ENCODE peak calls at places on chromosome 4, in six cellular contexts. O is IMR-90, F is K562, G is GM12878, B is HCT116, K is HepG2. M is an unnamed sample.

GRCh38 chr4:85081196-85081595 is 114.7 kb upstream of the WDFY3 start:
- DNase-seq in O (no peak), F (no peak), G (no peak), B (no peak), K (no peak), M (no peak)

GRCh38 chr4:39151120-39151713 is 31.1 kb upstream of the WDR19 start:
- DNase-seq in O (peak; percentile 64), F (no peak), G (no peak), B (no peak), K (no peak), M (peak; percentile 9)

GRCh38 chr4:1296324-1297022 is 6.8 kb downstream of the MAEA start:
- DNase-seq in O (no peak), F (no peak), G (no peak), B (no peak), K (no peak), M (no peak)

GRCh38 chr4:16029329-16029728 is 54.5 kb downstream of the PROM1 start:
- DNase-seq in O (peak; percentile 79), F (no peak), G (no peak), B (no peak), K (peak; percentile 37), M (no peak)

GRCh38 chr4:21046121-21046520 is 345.9 kb downstream of the PACRGL start:
- DNase-seq in O (no peak), F (no peak), G (no peak), B (no peak), K (no peak), M (no peak)

GRCh38 chr4:97367878-97368277 is 775.4 kb downstream of the STPG2 start:
- DNase-seq in O (no peak), F (no peak), G (no peak), B (peak; percentile 83), K (no peak), M (no peak)

GRCh38 chr4:86939123-86939522 is 4.3 kb downstream of the AFF1 start:
- DNase-seq in O (no peak), F (no peak), G (no peak), B (no peak), K (no peak), M (no peak)

GRCh38 chr4:175298119-175298518 is 380.0 kb downstream of the ADAM29 start:
- DNase-seq in O (peak; percentile 74), F (no peak), G (no peak), B (no peak), K (no peak), M (no peak)

GRCh38 chr4:4841156-4841555 is 18.3 kb upstream of the MSX1 start:
- DNase-seq in O (no peak), F (no peak), G (no peak), B (no peak), K (no peak), M (no peak)

GRCh38 chr4:158856852-158857251 is 88.0 kb downstream of the FNIP2 start:
- DNase-seq in O (peak; percentile 68), F (peak; percentile 32), G (no peak), B (peak; percentile 26), K (peak; percentile 15), M (peak; percentile 44)

GRCh38 chr4:111113591-111113990 is 490.7 kb upstream of the PITX2 start:
- DNase-seq in O (no peak), F (no peak), G (no peak), B (no peak), K (no peak), M (no peak)

GRCh38 chr4:8377103-8378075 is 63.1 kb downstream of the ACOX3 start:
- DNase-seq in O (no peak), F (no peak), G (no peak), B (no peak), K (no peak), M (no peak)

GRCh38 chr4:119834901-119835300 is 206.3 kb upstream of the PDE5A start:
- DNase-seq in O (no peak), F (no peak), G (no peak), B (no peak), K (no peak), M (no peak)

GRCh38 chr4:185849543-185850185 is 37.7 kb upstream of the SORBS2 start:
- DNase-seq in O (no peak), F (no peak), G (no peak), B (no peak), K (no peak), M (no peak)

GRCh38 chr4:176499518-176499917 is 179.8 kb downstream of the SPCS3 start:
- DNase-seq in O (peak; percentile 77), F (no peak), G (no peak), B (no peak), K (no peak), M (no peak)

GRCh38 chr4:19438228-19438627 is 813.5 kb upstream of the SLIT2 start:
- DNase-seq in O (peak; percentile 84), F (no peak), G (no peak), B (no peak), K (no peak), M (no peak)

GRCh38 chr4:113057891-113058290 is 8.4 kb downstream of the ANK2 start:
- DNase-seq in O (no peak), F (no peak), G (no peak), B (peak; percentile 7), K (no peak), M (no peak)

GRCh38 chr4:138870739-138871633 is 144.6 kb upstream of the NOCT start:
- DNase-seq in O (peak; percentile 78), F (peak; percentile 61), G (peak; percentile 7), B (peak; percentile 65), K (peak; percentile 55), M (peak; percentile 70)

GRCh38 chr4:74855879-74856278 is 61.6 kb upstream of the BTC start:
- DNase-seq in O (no peak), F (no peak), G (no peak), B (no peak), K (no peak), M (no peak)

GRCh38 chr4:101221294-101221693 is 126.0 kb downstream of the PPP3CA start:
- DNase-seq in O (peak; percentile 12), F (no peak), G (no peak), B (no peak), K (no peak), M (no peak)

GRCh38 chr4:86664959-86665358 is 70.8 kb downstream of the PTPN13 start:
- DNase-seq in O (peak; percentile 77), F (no peak), G (no peak), B (no peak), K (no peak), M (no peak)

GRCh38 chr4:145772347-145772746 is 92.4 kb downstream of the C4orf51 start:
- DNase-seq in O (no peak), F (no peak), G (no peak), B (no peak), K (no peak), M (no peak)

GRCh38 chr4:173520921-173521473 is 9.0 kb downstream of the HAND2 start:
- DNase-seq in O (no peak), F (no peak), G (no peak), B (no peak), K (no peak), M (peak; percentile 65)

GRCh38 chr4:37762294-37763163 is 64.0 kb upstream of the PGM2 start:
- DNase-seq in O (peak; percentile 36), F (no peak), G (no peak), B (peak; percentile 6), K (peak; percentile 9), M (no peak)

GRCh38 chr4:13215560-13215959 is 268.6 kb downstream of the RAB28 start:
- DNase-seq in O (no peak), F (no peak), G (no peak), B (no peak), K (no peak), M (no peak)

GRCh38 chr4:74038161-74039064 is at the start of gene CXCL3:
- DNase-seq in O (peak; percentile 40), F (peak; percentile 85), G (no peak), B (no peak), K (no peak), M (peak; percentile 36)

GRCh38 chr4:2261110-2261852 is 628 bp downstream of the MXD4 start:
- DNase-seq in O (peak; percentile 34), F (peak; percentile 70), G (no peak), B (no peak), K (no peak), M (peak; percentile 88)

GRCh38 chr4:163492951-163493504 is 1.5 kb upstream of the TMA16 start:
- DNase-seq in O (no peak), F (peak; percentile 49), G (no peak), B (peak; percentile 73), K (no peak), M (no peak)

GRCh38 chr4:48780867-48781219 is 764 bp upstream of the FRYL start:
- DNase-seq in O (peak; percentile 43), F (no peak), G (no peak), B (no peak), K (peak; percentile 31), M (peak; percentile 9)

GRCh38 chr4:181647396-181648107 is 595.6 kb upstream of the TENM3 start:
- DNase-seq in O (peak; percentile 51), F (no peak), G (no peak), B (no peak), K (no peak), M (no peak)
- TF ChIP-seq RAD21 in O (no peak), F (no peak), G (no peak), B (no peak), K (no peak), M (no peak)

GRCh38 chr4:143559757-143560147 is 46.2 kb downstream of the SMARCA5 start:
- DNase-seq in O (no peak), F (no peak), G (no peak), B (no peak), K (no peak), M (peak; percentile 53)
- H3K4me3 ChIP-seq in O (peak overlapping the region; percentile 48), F (no peak overlapping the region), G (peak overlapping the region; percentile 62), B (no peak overlapping the region), K (peak overlapping the region; percentile 70), M (peak overlapping the region; percentile 51)

GRCh38 chr4:151407018-151407417 is 2.0 kb upstream of the FHIP1A start:
- DNase-seq in O (no peak), F (no peak), G (no peak), B (no peak), K (no peak), M (no peak)

GRCh38 chr4:151409470-151410313 is 716 bp downstream of the FHIP1A start:
- DNase-seq in O (no peak), F (no peak), G (no peak), B (peak; percentile 3), K (peak; percentile 79), M (peak; percentile 57)

GRCh38 chr4:151408380-151408629 is 671 bp upstream of the FHIP1A start:
- DNase-seq in O (no peak), F (no peak), G (no peak), B (no peak), K (no peak), M (no peak)

GRCh38 chr4:151407466-151408379 is 1.3 kb upstream of the FHIP1A start:
- DNase-seq in O (no peak), F (no peak), G (peak; percentile 40), B (no peak), K (no peak), M (peak; percentile 28)

GRCh38 chr4:151408630-151409469 is at the start of gene FHIP1A:
- DNase-seq in O (peak; percentile 53), F (peak; percentile 90), G (no peak), B (peak; percentile 93), K (peak; percentile 86), M (peak; percentile 86)
- H3K9ac ChIP-seq in O (no peak within 1 kb of the TSS), F (peak within 1 kb of the TSS; percentile 94), G (no peak within 1 kb of the TSS), B (peak within 1 kb of the TSS; percentile 90), K (peak within 1 kb of the TSS; percentile 79), M (peak within 1 kb of the TSS; percentile 65)

DNA sequence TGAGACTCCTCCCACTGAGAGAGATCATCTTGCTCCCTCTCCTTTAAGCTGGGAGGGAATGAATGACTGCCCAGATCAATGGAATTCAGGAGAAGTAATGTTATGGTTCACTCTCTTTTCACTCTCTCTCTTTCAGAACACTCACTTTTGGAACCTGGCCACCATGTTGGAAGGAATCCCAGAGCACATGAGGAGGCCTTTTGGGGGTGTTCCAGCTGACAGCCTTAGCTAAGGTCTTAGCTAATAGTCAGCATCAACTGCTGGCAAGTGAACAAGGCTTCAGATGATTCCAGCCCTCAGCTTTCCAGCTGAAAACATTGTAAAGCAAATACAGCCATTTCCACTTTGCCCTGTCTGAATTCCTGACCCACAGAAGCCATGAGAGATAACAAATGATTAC is 124.0 kb upstream of the CLNK start:
- DNase-seq in O (peak; percentile 68), F (no peak), G (no peak), B (no peak), K (no peak), M (no peak)
- TF ChIP-seq RAD21 in O (no peak), F (no peak), G (no peak), B (no peak), K (no peak), M (no peak)

M was measured in SK-N-SH.